ENCODE peak calls at places on chromosome 3, in five cellular contexts. One of them, this sample, is unnamed.

GRCh38 chr3:45701167-45701867 is 12.1 kb downstream of the SACM1L start:
- DNase-seq in AG09309: no peak
- DNase-seq in cerebellar nuclear complex: no peak
- DNase-seq in OCI-M1: no peak
- DNase-seq in Right ventricle myocardium superior: no peak
- DNase-seq in this sample: no peak

GRCh38 chr3:194756460-194757355 is 71.0 kb downstream of the FAM43A start:
- DNase-seq in AG09309: no peak
- DNase-seq in cerebellar nuclear complex: no peak
- DNase-seq in OCI-M1: no peak
- DNase-seq in Right ventricle myocardium superior: peak
- DNase-seq in this sample: no peak

GRCh38 chr3:132255041-132255745 is 62.0 kb upstream of the ACP3 start:
- DNase-seq in OCI-M1: no peak
- DNase-seq in AG09309: peak
- DNase-seq in cerebellar nuclear complex: no peak
- DNase-seq in Right ventricle myocardium superior: no peak
- DNase-seq in this sample: peak

GRCh38 chr3:165339753-165340152 is 143.6 kb upstream of the SLITRK3 start:
- DNase-seq in cerebellar nuclear complex: no peak
- DNase-seq in OCI-M1: peak
- DNase-seq in AG09309: no peak
- DNase-seq in Right ventricle myocardium superior: no peak
- DNase-seq in this sample: no peak

GRCh38 chr3:9291991-9292390 is 42.5 kb upstream of the SRGAP3 start:
- DNase-seq in OCI-M1: no peak
- DNase-seq in AG09309: no peak
- DNase-seq in cerebellar nuclear complex: no peak
- DNase-seq in Right ventricle myocardium superior: no peak
- DNase-seq in this sample: no peak

GRCh38 chr3:114242947-114243346 is 5.6 kb upstream of the ZNF80 start:
- DNase-seq in OCI-M1: no peak
- DNase-seq in cerebellar nuclear complex: no peak
- DNase-seq in Right ventricle myocardium superior: no peak
- DNase-seq in AG09309: no peak
- DNase-seq in this sample: no peak

GRCh38 chr3:149964296-149964695 is 6.4 kb downstream of the PFN2 start:
- DNase-seq in Right ventricle myocardium superior: no peak
- DNase-seq in OCI-M1: no peak
- DNase-seq in AG09309: no peak
- DNase-seq in cerebellar nuclear complex: no peak
- DNase-seq in this sample: no peak

GRCh38 chr3:65855370-65856100 is 183.2 kb downstream of the MAGI1 start:
- DNase-seq in OCI-M1: no peak
- DNase-seq in Right ventricle myocardium superior: no peak
- DNase-seq in cerebellar nuclear complex: no peak
- DNase-seq in AG09309: peak
- DNase-seq in this sample: peak

GRCh38 chr3:33918357-33918756 is 119.9 kb downstream of the PDCD6IP start:
- DNase-seq in OCI-M1: peak
- DNase-seq in Right ventricle myocardium superior: no peak
- DNase-seq in AG09309: no peak
- DNase-seq in cerebellar nuclear complex: no peak
- DNase-seq in this sample: no peak

GRCh38 chr3:196008929-196009328 is 73.0 kb downstream of the TFRC start:
- DNase-seq in Right ventricle myocardium superior: no peak
- DNase-seq in OCI-M1: no peak
- DNase-seq in AG09309: no peak
- DNase-seq in cerebellar nuclear complex: no peak
- DNase-seq in this sample: no peak

GRCh38 chr3:63972987-63973386 is 50.3 kb downstream of the PSMD6 start:
- DNase-seq in Right ventricle myocardium superior: no peak
- DNase-seq in OCI-M1: no peak
- DNase-seq in cerebellar nuclear complex: no peak
- DNase-seq in AG09309: no peak
- DNase-seq in this sample: no peak

GRCh38 chr3:32910954-32911353 is 40.5 kb upstream of the CCR4 start:
- DNase-seq in Right ventricle myocardium superior: no peak
- DNase-seq in cerebellar nuclear complex: no peak
- DNase-seq in AG09309: peak
- DNase-seq in OCI-M1: no peak
- DNase-seq in this sample: peak

GRCh38 chr3:52216585-52217408 is 8.6 kb downstream of the TLR9 start:
- DNase-seq in cerebellar nuclear complex: no peak
- DNase-seq in AG09309: no peak
- DNase-seq in OCI-M1: no peak
- DNase-seq in Right ventricle myocardium superior: peak
- DNase-seq in this sample: peak

GRCh38 chr3:52537726-52538421 is 1.5 kb downstream of the UQCC5 start:
- DNase-seq in cerebellar nuclear complex: no peak
- DNase-seq in Right ventricle myocardium superior: no peak
- DNase-seq in OCI-M1: no peak
- DNase-seq in AG09309: no peak
- DNase-seq in this sample: no peak

GRCh38 chr3:120203016-120203415 is 82.0 kb downstream of the GPR156 start:
- DNase-seq in cerebellar nuclear complex: peak
- DNase-seq in AG09309: peak
- DNase-seq in OCI-M1: no peak
- DNase-seq in Right ventricle myocardium superior: no peak
- DNase-seq in this sample: peak

GRCh38 chr3:126468028-126468891 is 7.4 kb downstream of the ZXDC start:
- DNase-seq in cerebellar nuclear complex: no peak
- DNase-seq in AG09309: no peak
- DNase-seq in OCI-M1: no peak
- DNase-seq in Right ventricle myocardium superior: no peak
- DNase-seq in this sample: no peak

GRCh38 chr3:129530331-129530761 is 1.9 kb downstream of the RHO start:
- DNase-seq in AG09309: peak
- DNase-seq in Right ventricle myocardium superior: no peak
- DNase-seq in OCI-M1: no peak
- DNase-seq in cerebellar nuclear complex: no peak
- DNase-seq in this sample: peak

GRCh38 chr3:14452676-14453367 is 50.4 kb downstream of the SLC6A6 start:
- DNase-seq in OCI-M1: no peak
- DNase-seq in Right ventricle myocardium superior: peak
- DNase-seq in AG09309: peak
- DNase-seq in cerebellar nuclear complex: no peak
- DNase-seq in this sample: peak

GRCh38 chr3:179266701-179267211 is 15.8 kb upstream of the KCNMB3 start:
- DNase-seq in Right ventricle myocardium superior: peak
- DNase-seq in OCI-M1: no peak
- DNase-seq in AG09309: no peak
- DNase-seq in cerebellar nuclear complex: no peak
- DNase-seq in this sample: no peak

GRCh38 chr3:129534428-129535027 is 6.1 kb downstream of the RHO start:
- DNase-seq in cerebellar nuclear complex: no peak
- DNase-seq in AG09309: no peak
- DNase-seq in Right ventricle myocardium superior: no peak
- DNase-seq in OCI-M1: no peak
- DNase-seq in this sample: no peak

GRCh38 chr3:42254566-42254965 is 11.4 kb downstream of the CCK start:
- DNase-seq in Right ventricle myocardium superior: no peak
- DNase-seq in AG09309: no peak
- DNase-seq in OCI-M1: no peak
- DNase-seq in cerebellar nuclear complex: no peak
- DNase-seq in this sample: no peak

This sample was measured in fibroblast of the conjunctiva.